ENCODE peak calls at places on chromosome 7, in ten cellular contexts. One of them, this sample, is unnamed.

GRCh38 chr7:53420550-53420949 is 385.1 kb downstream of the POM121L12 start:
- DNase-seq in MM.1S: no peak
- DNase-seq in choroid plexus epithelial cell: no peak
- DNase-seq in progenitor cell of endocrine pancreas: no peak
- DNase-seq in AG20443: no peak
- DNase-seq in myocyte: no peak
- DNase-seq in central memory CD4-positive, alpha-beta T cell: no peak
- DNase-seq in ureter: no peak
- DNase-seq in SJSA1: no peak
- DNase-seq in activated T-cell treated with anti-CD3 and anti-CD28 coated beads for 1 hour: no peak
- DNase-seq in this sample: no peak

GRCh38 chr7:1553513-1554210 is 2.3 kb downstream of the TMEM184A start:
- DNase-seq in MM.1S: no peak
- DNase-seq in choroid plexus epithelial cell: no peak
- DNase-seq in progenitor cell of endocrine pancreas: no peak
- DNase-seq in AG20443: no peak
- DNase-seq in myocyte: no peak
- DNase-seq in central memory CD4-positive, alpha-beta T cell: no peak
- DNase-seq in ureter: no peak
- DNase-seq in SJSA1: no peak
- DNase-seq in activated T-cell treated with anti-CD3 and anti-CD28 coated beads for 1 hour: no peak
- DNase-seq in this sample: no peak

GRCh38 chr7:2196381-2197378 is 36.1 kb downstream of the MAD1L1 start:
- DNase-seq in MM.1S: no peak
- DNase-seq in choroid plexus epithelial cell: no peak
- DNase-seq in progenitor cell of endocrine pancreas: no peak
- DNase-seq in AG20443: no peak
- DNase-seq in myocyte: no peak
- DNase-seq in central memory CD4-positive, alpha-beta T cell: no peak
- DNase-seq in ureter: no peak
- DNase-seq in SJSA1: no peak
- DNase-seq in activated T-cell treated with anti-CD3 and anti-CD28 coated beads for 1 hour: no peak
- DNase-seq in this sample: no peak

GRCh38 chr7:130887182-130888016 is 153.4 kb upstream of the KLF14 start:
- DNase-seq in MM.1S: no peak
- DNase-seq in choroid plexus epithelial cell: peak
- DNase-seq in progenitor cell of endocrine pancreas: no peak
- DNase-seq in AG20443: peak
- DNase-seq in myocyte: peak
- DNase-seq in central memory CD4-positive, alpha-beta T cell: no peak
- DNase-seq in ureter: no peak
- DNase-seq in SJSA1: peak
- DNase-seq in activated T-cell treated with anti-CD3 and anti-CD28 coated beads for 1 hour: no peak
- DNase-seq in this sample: peak

GRCh38 chr7:57203161-57203791 is 71.0 kb upstream of the ZNF479 start:
- DNase-seq in MM.1S: no peak
- DNase-seq in choroid plexus epithelial cell: no peak
- DNase-seq in progenitor cell of endocrine pancreas: no peak
- DNase-seq in AG20443: no peak
- DNase-seq in myocyte: no peak
- DNase-seq in central memory CD4-positive, alpha-beta T cell: no peak
- DNase-seq in ureter: no peak
- DNase-seq in SJSA1: no peak
- DNase-seq in activated T-cell treated with anti-CD3 and anti-CD28 coated beads for 1 hour: no peak
- DNase-seq in this sample: no peak

GRCh38 chr7:1742555-1743303 is 72.7 kb downstream of the ELFN1 start:
- DNase-seq in MM.1S: no peak
- DNase-seq in choroid plexus epithelial cell: peak
- DNase-seq in progenitor cell of endocrine pancreas: no peak
- DNase-seq in AG20443: peak
- DNase-seq in myocyte: no peak
- DNase-seq in central memory CD4-positive, alpha-beta T cell: peak
- DNase-seq in ureter: peak
- DNase-seq in SJSA1: no peak
- DNase-seq in activated T-cell treated with anti-CD3 and anti-CD28 coated beads for 1 hour: peak
- DNase-seq in this sample: peak

GRCh38 chr7:98870807-98871491 is 1.1 kb upstream of the TMEM130 start:
- DNase-seq in MM.1S: no peak
- DNase-seq in choroid plexus epithelial cell: no peak
- DNase-seq in progenitor cell of endocrine pancreas: no peak
- DNase-seq in AG20443: no peak
- DNase-seq in myocyte: no peak
- DNase-seq in central memory CD4-positive, alpha-beta T cell: no peak
- DNase-seq in ureter: no peak
- DNase-seq in SJSA1: no peak
- DNase-seq in activated T-cell treated with anti-CD3 and anti-CD28 coated beads for 1 hour: no peak
- DNase-seq in this sample: no peak

GRCh38 chr7:125336326-125336725 is 406.7 kb upstream of the POT1 start:
- DNase-seq in MM.1S: no peak
- DNase-seq in choroid plexus epithelial cell: no peak
- DNase-seq in progenitor cell of endocrine pancreas: no peak
- DNase-seq in AG20443: no peak
- DNase-seq in myocyte: no peak
- DNase-seq in central memory CD4-positive, alpha-beta T cell: no peak
- DNase-seq in ureter: no peak
- DNase-seq in SJSA1: no peak
- DNase-seq in activated T-cell treated with anti-CD3 and anti-CD28 coated beads for 1 hour: no peak
- DNase-seq in this sample: no peak

GRCh38 chr7:100793806-100794660 is 33.3 kb downstream of the EPHB4 start:
- DNase-seq in MM.1S: no peak
- DNase-seq in choroid plexus epithelial cell: peak
- DNase-seq in progenitor cell of endocrine pancreas: no peak
- DNase-seq in AG20443: peak
- DNase-seq in myocyte: no peak
- DNase-seq in central memory CD4-positive, alpha-beta T cell: no peak
- DNase-seq in ureter: no peak
- DNase-seq in SJSA1: no peak
- DNase-seq in activated T-cell treated with anti-CD3 and anti-CD28 coated beads for 1 hour: no peak
- DNase-seq in this sample: peak

This sample was measured in astrocyte of the hippocampus.